ENCODE peak calls at places on chromosomes 6 and 20, in eight cellular contexts. One of them, this sample, is unnamed.

GRCh38 chr6:129632081-129632758 is 77.8 kb downstream of the ARHGAP18 start:
- DNase-seq in activated CD4-positive, CD25-positive, alpha-beta regulatory T cell treated with anti-CD3 and anti-CD28 coated beads, Interleukin-2, amount 50 U/mL, for 16 hours: no peak
- DNase-seq in T1000: no peak
- DNase-seq in Calu3: no peak
- DNase-seq in stimulated activated effector memory CD8-positive, alpha-beta T cell treated with anti-CD3 and anti-CD28 coated beads, Interleukin-12 subunit alpha, Interleukin-12 subunit beta, amount 100 ng/mL, for 72 hours: no peak
- DNase-seq in NCI-H2171 treated with DMSO at 0.1 percent for 48 hours: peak
- DNase-seq in glutamatergic neuron: no peak
- DNase-seq in stimulated activated CD8-positive, alpha-beta memory T cell treated with anti-CD3 and anti-CD28 coated beads, Interleukin-2, amount 100 ng/mL, for 1 hour: no peak
- DNase-seq in this sample: no peak

GRCh38 chr6:81557811-81558210 is 194.7 kb downstream of the TENT5A start:
- DNase-seq in activated CD4-positive, CD25-positive, alpha-beta regulatory T cell treated with anti-CD3 and anti-CD28 coated beads, Interleukin-2, amount 50 U/mL, for 16 hours: no peak
- DNase-seq in T1000: no peak
- DNase-seq in Calu3: no peak
- DNase-seq in stimulated activated effector memory CD8-positive, alpha-beta T cell treated with anti-CD3 and anti-CD28 coated beads, Interleukin-12 subunit alpha, Interleukin-12 subunit beta, amount 100 ng/mL, for 72 hours: no peak
- DNase-seq in NCI-H2171 treated with DMSO at 0.1 percent for 48 hours: no peak
- DNase-seq in glutamatergic neuron: no peak
- DNase-seq in stimulated activated CD8-positive, alpha-beta memory T cell treated with anti-CD3 and anti-CD28 coated beads, Interleukin-2, amount 100 ng/mL, for 1 hour: no peak
- DNase-seq in this sample: no peak

GRCh38 chr6:7045331-7045730 is 62.4 kb upstream of the RREB1 start:
- DNase-seq in activated CD4-positive, CD25-positive, alpha-beta regulatory T cell treated with anti-CD3 and anti-CD28 coated beads, Interleukin-2, amount 50 U/mL, for 16 hours: no peak
- DNase-seq in T1000: no peak
- DNase-seq in Calu3: no peak
- DNase-seq in stimulated activated effector memory CD8-positive, alpha-beta T cell treated with anti-CD3 and anti-CD28 coated beads, Interleukin-12 subunit alpha, Interleukin-12 subunit beta, amount 100 ng/mL, for 72 hours: no peak
- DNase-seq in NCI-H2171 treated with DMSO at 0.1 percent for 48 hours: peak
- DNase-seq in glutamatergic neuron: no peak
- DNase-seq in stimulated activated CD8-positive, alpha-beta memory T cell treated with anti-CD3 and anti-CD28 coated beads, Interleukin-2, amount 100 ng/mL, for 1 hour: no peak
- DNase-seq in this sample: no peak

GRCh38 chr6:163793584-163793983 is 379.1 kb downstream of the QKI start:
- DNase-seq in activated CD4-positive, CD25-positive, alpha-beta regulatory T cell treated with anti-CD3 and anti-CD28 coated beads, Interleukin-2, amount 50 U/mL, for 16 hours: no peak
- DNase-seq in T1000: peak
- DNase-seq in Calu3: peak
- DNase-seq in stimulated activated effector memory CD8-positive, alpha-beta T cell treated with anti-CD3 and anti-CD28 coated beads, Interleukin-12 subunit alpha, Interleukin-12 subunit beta, amount 100 ng/mL, for 72 hours: no peak
- DNase-seq in NCI-H2171 treated with DMSO at 0.1 percent for 48 hours: no peak
- DNase-seq in glutamatergic neuron: no peak
- DNase-seq in stimulated activated CD8-positive, alpha-beta memory T cell treated with anti-CD3 and anti-CD28 coated beads, Interleukin-2, amount 100 ng/mL, for 1 hour: no peak
- DNase-seq in this sample: no peak

GRCh38 chr20:37366749-37367148 is 20.8 kb downstream of the SRC start:
- DNase-seq in activated CD4-positive, CD25-positive, alpha-beta regulatory T cell treated with anti-CD3 and anti-CD28 coated beads, Interleukin-2, amount 50 U/mL, for 16 hours: no peak
- DNase-seq in T1000: no peak
- DNase-seq in Calu3: no peak
- DNase-seq in stimulated activated effector memory CD8-positive, alpha-beta T cell treated with anti-CD3 and anti-CD28 coated beads, Interleukin-12 subunit alpha, Interleukin-12 subunit beta, amount 100 ng/mL, for 72 hours: no peak
- DNase-seq in NCI-H2171 treated with DMSO at 0.1 percent for 48 hours: no peak
- DNase-seq in glutamatergic neuron: no peak
- DNase-seq in stimulated activated CD8-positive, alpha-beta memory T cell treated with anti-CD3 and anti-CD28 coated beads, Interleukin-2, amount 100 ng/mL, for 1 hour: no peak
- DNase-seq in this sample: no peak

GRCh38 chr6:163962627-163963117 is 548.2 kb downstream of the QKI start:
- DNase-seq in activated CD4-positive, CD25-positive, alpha-beta regulatory T cell treated with anti-CD3 and anti-CD28 coated beads, Interleukin-2, amount 50 U/mL, for 16 hours: no peak
- DNase-seq in T1000: no peak
- DNase-seq in Calu3: no peak
- DNase-seq in stimulated activated effector memory CD8-positive, alpha-beta T cell treated with anti-CD3 and anti-CD28 coated beads, Interleukin-12 subunit alpha, Interleukin-12 subunit beta, amount 100 ng/mL, for 72 hours: no peak
- DNase-seq in NCI-H2171 treated with DMSO at 0.1 percent for 48 hours: no peak
- DNase-seq in glutamatergic neuron: no peak
- DNase-seq in stimulated activated CD8-positive, alpha-beta memory T cell treated with anti-CD3 and anti-CD28 coated beads, Interleukin-2, amount 100 ng/mL, for 1 hour: no peak
- DNase-seq in this sample: no peak

GRCh38 chr6:140401666-140402255 is 1027.3 kb upstream of the CITED2 start:
- DNase-seq in activated CD4-positive, CD25-positive, alpha-beta regulatory T cell treated with anti-CD3 and anti-CD28 coated beads, Interleukin-2, amount 50 U/mL, for 16 hours: no peak
- DNase-seq in T1000: no peak
- DNase-seq in Calu3: no peak
- DNase-seq in stimulated activated effector memory CD8-positive, alpha-beta T cell treated with anti-CD3 and anti-CD28 coated beads, Interleukin-12 subunit alpha, Interleukin-12 subunit beta, amount 100 ng/mL, for 72 hours: no peak
- DNase-seq in NCI-H2171 treated with DMSO at 0.1 percent for 48 hours: no peak
- DNase-seq in glutamatergic neuron: no peak
- DNase-seq in stimulated activated CD8-positive, alpha-beta memory T cell treated with anti-CD3 and anti-CD28 coated beads, Interleukin-2, amount 100 ng/mL, for 1 hour: no peak
- DNase-seq in this sample: no peak

GRCh38 chr6:124660185-124660584 is 302.1 kb upstream of the RNF217 start:
- DNase-seq in activated CD4-positive, CD25-positive, alpha-beta regulatory T cell treated with anti-CD3 and anti-CD28 coated beads, Interleukin-2, amount 50 U/mL, for 16 hours: no peak
- DNase-seq in T1000: no peak
- DNase-seq in Calu3: no peak
- DNase-seq in stimulated activated effector memory CD8-positive, alpha-beta T cell treated with anti-CD3 and anti-CD28 coated beads, Interleukin-12 subunit alpha, Interleukin-12 subunit beta, amount 100 ng/mL, for 72 hours: no peak
- DNase-seq in NCI-H2171 treated with DMSO at 0.1 percent for 48 hours: peak
- DNase-seq in glutamatergic neuron: no peak
- DNase-seq in stimulated activated CD8-positive, alpha-beta memory T cell treated with anti-CD3 and anti-CD28 coated beads, Interleukin-2, amount 100 ng/mL, for 1 hour: no peak
- DNase-seq in this sample: no peak

GRCh38 chr6:3117912-3118352 is 579 bp upstream of the BPHL start:
- DNase-seq in activated CD4-positive, CD25-positive, alpha-beta regulatory T cell treated with anti-CD3 and anti-CD28 coated beads, Interleukin-2, amount 50 U/mL, for 16 hours: no peak
- DNase-seq in T1000: no peak
- DNase-seq in Calu3: no peak
- DNase-seq in stimulated activated effector memory CD8-positive, alpha-beta T cell treated with anti-CD3 and anti-CD28 coated beads, Interleukin-12 subunit alpha, Interleukin-12 subunit beta, amount 100 ng/mL, for 72 hours: no peak
- DNase-seq in NCI-H2171 treated with DMSO at 0.1 percent for 48 hours: no peak
- DNase-seq in glutamatergic neuron: no peak
- DNase-seq in stimulated activated CD8-positive, alpha-beta memory T cell treated with anti-CD3 and anti-CD28 coated beads, Interleukin-2, amount 100 ng/mL, for 1 hour: no peak
- DNase-seq in this sample: no peak

GRCh38 chr20:11451793-11452291 is 465.9 kb upstream of the BTBD3 start:
- DNase-seq in activated CD4-positive, CD25-positive, alpha-beta regulatory T cell treated with anti-CD3 and anti-CD28 coated beads, Interleukin-2, amount 50 U/mL, for 16 hours: no peak
- DNase-seq in T1000: no peak
- DNase-seq in Calu3: no peak
- DNase-seq in stimulated activated effector memory CD8-positive, alpha-beta T cell treated with anti-CD3 and anti-CD28 coated beads, Interleukin-12 subunit alpha, Interleukin-12 subunit beta, amount 100 ng/mL, for 72 hours: no peak
- DNase-seq in NCI-H2171 treated with DMSO at 0.1 percent for 48 hours: peak
- DNase-seq in glutamatergic neuron: no peak
- DNase-seq in stimulated activated CD8-positive, alpha-beta memory T cell treated with anti-CD3 and anti-CD28 coated beads, Interleukin-2, amount 100 ng/mL, for 1 hour: no peak
- DNase-seq in this sample: no peak

GRCh38 chr6:145815875-145816274 is 1.3 kb upstream of the FBXO30 start:
- DNase-seq in activated CD4-positive, CD25-positive, alpha-beta regulatory T cell treated with anti-CD3 and anti-CD28 coated beads, Interleukin-2, amount 50 U/mL, for 16 hours: no peak
- DNase-seq in T1000: no peak
- DNase-seq in Calu3: no peak
- DNase-seq in stimulated activated effector memory CD8-positive, alpha-beta T cell treated with anti-CD3 and anti-CD28 coated beads, Interleukin-12 subunit alpha, Interleukin-12 subunit beta, amount 100 ng/mL, for 72 hours: no peak
- DNase-seq in NCI-H2171 treated with DMSO at 0.1 percent for 48 hours: no peak
- DNase-seq in glutamatergic neuron: no peak
- DNase-seq in stimulated activated CD8-positive, alpha-beta memory T cell treated with anti-CD3 and anti-CD28 coated beads, Interleukin-2, amount 100 ng/mL, for 1 hour: no peak
- DNase-seq in this sample: no peak

This sample was measured in mesothelial cell of epicardium.